ENCODE peak calls at places on chromosomes 5 and 9, in ten cellular contexts. One of them, this sample, is unnamed.

GRCh38 chr5:98940586-98940985 is 11.8 kb upstream of the CHD1 start:
- DNase-seq in HepG2: no peak
- DNase-seq in HCT116: no peak
- DNase-seq in H1: no peak
- DNase-seq in GM12878: no peak
- DNase-seq in endothelial cell of umbilical vein: peak; percentile 22
- DNase-seq in A549: no peak
- DNase-seq in SK-N-SH: no peak
- DNase-seq in WTC11: no peak
- DNase-seq in K562: no peak
- DNase-seq in this sample: no peak

GRCh38 chr5:133930061-133930823 is 38.2 kb downstream of the C5orf15 start:
- DNase-seq in A549: no peak
- DNase-seq in HepG2: no peak
- DNase-seq in SK-N-SH: no peak
- DNase-seq in GM12878: no peak
- DNase-seq in K562: peak; percentile 37
- DNase-seq in H1: no peak
- DNase-seq in HCT116: no peak
- DNase-seq in endothelial cell of umbilical vein: no peak
- DNase-seq in WTC11: no peak
- DNase-seq in this sample: no peak

GRCh38 chr5:72209515-72210115 is 102.3 kb downstream of the MAP1B start:
- DNase-seq in WTC11: no peak
- DNase-seq in HCT116: no peak
- DNase-seq in A549: no peak
- DNase-seq in endothelial cell of umbilical vein: peak; percentile 40
- DNase-seq in HepG2: no peak
- DNase-seq in H1: peak; percentile 7
- DNase-seq in GM12878: no peak
- DNase-seq in SK-N-SH: no peak
- DNase-seq in K562: no peak
- DNase-seq in this sample: peak; percentile 25

GRCh38 chr9:84266087-84266561 is 74.4 kb downstream of the SLC28A3 start:
- DNase-seq in HCT116: no peak
- DNase-seq in K562: no peak
- DNase-seq in SK-N-SH: no peak
- DNase-seq in endothelial cell of umbilical vein: no peak
- DNase-seq in WTC11: peak; percentile 35
- DNase-seq in H1: no peak
- DNase-seq in A549: peak; percentile 9
- DNase-seq in GM12878: no peak
- DNase-seq in HepG2: peak; percentile 16
- DNase-seq in this sample: no peak

GRCh38 chr9:34554211-34555001 is 31.6 kb upstream of the ENHO start:
- DNase-seq in WTC11: no peak
- DNase-seq in H1: no peak
- DNase-seq in endothelial cell of umbilical vein: no peak
- DNase-seq in SK-N-SH: peak; percentile 85
- DNase-seq in HepG2: no peak
- DNase-seq in GM12878: no peak
- DNase-seq in A549: no peak
- DNase-seq in HCT116: no peak
- DNase-seq in K562: no peak
- DNase-seq in this sample: peak; percentile 87

GRCh38 chr5:170854550-170854949 is 7.3 kb upstream of the RANBP17 start:
- DNase-seq in A549: no peak
- DNase-seq in endothelial cell of umbilical vein: no peak
- DNase-seq in SK-N-SH: no peak
- DNase-seq in K562: no peak
- DNase-seq in GM12878: no peak
- DNase-seq in H1: no peak
- DNase-seq in HCT116: no peak
- DNase-seq in HepG2: no peak
- DNase-seq in WTC11: no peak
- DNase-seq in this sample: no peak

GRCh38 chr9:96604005-96604320 is 15.7 kb downstream of the CDC14B start:
- DNase-seq in H1: no peak
- DNase-seq in endothelial cell of umbilical vein: no peak
- DNase-seq in GM12878: no peak
- DNase-seq in HCT116: no peak
- DNase-seq in A549: no peak
- DNase-seq in K562: no peak
- DNase-seq in SK-N-SH: no peak
- DNase-seq in HepG2: no peak
- DNase-seq in WTC11: no peak
- DNase-seq in this sample: no peak

GRCh38 chr9:93908591-93909241 is 46.4 kb downstream of the BARX1 start:
- DNase-seq in HCT116: no peak
- DNase-seq in H1: no peak
- DNase-seq in GM12878: no peak
- DNase-seq in SK-N-SH: peak; percentile 45
- DNase-seq in A549: no peak
- DNase-seq in K562: no peak
- DNase-seq in WTC11: no peak
- DNase-seq in HepG2: no peak
- DNase-seq in endothelial cell of umbilical vein: no peak
- DNase-seq in this sample: no peak

GRCh38 chr5:14676320-14676719 is 11.8 kb downstream of the OTULIN start:
- DNase-seq in HepG2: no peak
- DNase-seq in HCT116: no peak
- DNase-seq in GM12878: no peak
- DNase-seq in K562: peak; percentile 46
- DNase-seq in SK-N-SH: no peak
- DNase-seq in A549: no peak
- DNase-seq in endothelial cell of umbilical vein: no peak
- DNase-seq in WTC11: no peak
- DNase-seq in H1: no peak
- DNase-seq in this sample: peak; percentile 85

GRCh38 chr5:33583332-33583731 is 142.6 kb downstream of the TARS1 start:
- DNase-seq in H1: no peak
- DNase-seq in endothelial cell of umbilical vein: no peak
- DNase-seq in HepG2: no peak
- DNase-seq in SK-N-SH: no peak
- DNase-seq in GM12878: no peak
- DNase-seq in A549: no peak
- DNase-seq in K562: no peak
- DNase-seq in HCT116: no peak
- DNase-seq in WTC11: no peak
- DNase-seq in this sample: no peak

GRCh38 chr5:33594006-33594405 is 153.2 kb downstream of the TARS1 start:
- DNase-seq in A549: no peak
- DNase-seq in HepG2: no peak
- DNase-seq in H1: no peak
- DNase-seq in HCT116: no peak
- DNase-seq in SK-N-SH: no peak
- DNase-seq in endothelial cell of umbilical vein: no peak
- DNase-seq in GM12878: no peak
- DNase-seq in K562: no peak
- DNase-seq in WTC11: no peak
- DNase-seq in this sample: peak; percentile 3

GRCh38 chr5:33592245-33592644 is 151.5 kb downstream of the TARS1 start:
- DNase-seq in GM12878: no peak
- DNase-seq in endothelial cell of umbilical vein: no peak
- DNase-seq in WTC11: no peak
- DNase-seq in SK-N-SH: no peak
- DNase-seq in HCT116: no peak
- DNase-seq in K562: no peak
- DNase-seq in A549: no peak
- DNase-seq in HepG2: no peak
- DNase-seq in H1: no peak
- DNase-seq in this sample: no peak

GRCh38 chr5:33588654-33589372 is 148.0 kb downstream of the TARS1 start:
- DNase-seq in A549: peak; percentile 21
- DNase-seq in HCT116: peak; percentile 47
- DNase-seq in GM12878: no peak
- DNase-seq in endothelial cell of umbilical vein: peak; percentile 23
- DNase-seq in SK-N-SH: peak; percentile 29
- DNase-seq in WTC11: peak; percentile 83
- DNase-seq in HepG2: peak; percentile 34
- DNase-seq in K562: peak; percentile 51
- DNase-seq in H1: peak; percentile 51
- DNase-seq in this sample: peak; percentile 55
- TF ChIP-seq MAX in A549: no peak
- TF ChIP-seq MAX in HCT116: no peak
- TF ChIP-seq MAX in GM12878: no peak
- TF ChIP-seq MAX in endothelial cell of umbilical vein: no peak
- TF ChIP-seq MAX in SK-N-SH: no peak
- TF ChIP-seq MAX in WTC11: peak; percentile 38
- TF ChIP-seq MAX in HepG2: no peak
- TF ChIP-seq MAX in K562: no peak
- TF ChIP-seq MAX in H1: peak; percentile 53
- TF ChIP-seq MAX in this sample: no peak

GRCh38 chr9:129962376-129962765 is 80.6 kb downstream of the FNBP1 start:
- DNase-seq in endothelial cell of umbilical vein: no peak
- DNase-seq in GM12878: no peak
- DNase-seq in H1: no peak
- DNase-seq in WTC11: no peak
- DNase-seq in HCT116: no peak
- DNase-seq in SK-N-SH: no peak
- DNase-seq in A549: no peak
- DNase-seq in HepG2: no peak
- DNase-seq in K562: no peak
- DNase-seq in this sample: no peak
- TF ChIP-seq MAX in endothelial cell of umbilical vein: no peak
- TF ChIP-seq MAX in GM12878: no peak
- TF ChIP-seq MAX in H1: no peak
- TF ChIP-seq MAX in WTC11: no peak
- TF ChIP-seq MAX in HCT116: no peak
- TF ChIP-seq MAX in SK-N-SH: no peak
- TF ChIP-seq MAX in A549: no peak
- TF ChIP-seq MAX in HepG2: no peak
- TF ChIP-seq MAX in K562: no peak
- TF ChIP-seq MAX in this sample: no peak

GRCh38 chr5:118366429-118366828 is 621.9 kb downstream of the DTWD2 start:
- DNase-seq in A549: no peak
- DNase-seq in HCT116: no peak
- DNase-seq in HepG2: no peak
- DNase-seq in WTC11: no peak
- DNase-seq in H1: no peak
- DNase-seq in SK-N-SH: no peak
- DNase-seq in GM12878: no peak
- DNase-seq in K562: no peak
- DNase-seq in endothelial cell of umbilical vein: no peak
- DNase-seq in this sample: no peak
- TF ChIP-seq MAX in A549: no peak
- TF ChIP-seq MAX in HCT116: no peak
- TF ChIP-seq MAX in HepG2: no peak
- TF ChIP-seq MAX in WTC11: no peak
- TF ChIP-seq MAX in H1: no peak
- TF ChIP-seq MAX in SK-N-SH: no peak
- TF ChIP-seq MAX in GM12878: no peak
- TF ChIP-seq MAX in K562: no peak
- TF ChIP-seq MAX in endothelial cell of umbilical vein: no peak
- TF ChIP-seq MAX in this sample: no peak

GRCh38 chr9:124770359-124771020 is 621 bp downstream of the NR6A1 start:
- DNase-seq in WTC11: peak; percentile 41
- DNase-seq in A549: peak; percentile 54
- DNase-seq in GM12878: no peak
- DNase-seq in H1: no peak
- DNase-seq in HCT116: no peak
- DNase-seq in SK-N-SH: peak; percentile 75
- DNase-seq in HepG2: no peak
- DNase-seq in K562: peak; percentile 77
- DNase-seq in endothelial cell of umbilical vein: no peak
- DNase-seq in this sample: peak; percentile 59
- TF ChIP-seq MAX in WTC11: no peak
- TF ChIP-seq MAX in A549: no peak
- TF ChIP-seq MAX in GM12878: no peak
- TF ChIP-seq MAX in H1: no peak
- TF ChIP-seq MAX in HCT116: no peak
- TF ChIP-seq MAX in SK-N-SH: no peak
- TF ChIP-seq MAX in HepG2: no peak
- TF ChIP-seq MAX in K562: no peak
- TF ChIP-seq MAX in endothelial cell of umbilical vein: no peak
- TF ChIP-seq MAX in this sample: no peak

GRCh38 chr5:93503598-93504067 is 77.4 kb downstream of the NR2F1-AS1 start:
- DNase-seq in H1: no peak
- DNase-seq in A549: peak; percentile 1
- DNase-seq in WTC11: no peak
- DNase-seq in HCT116: no peak
- DNase-seq in HepG2: peak; percentile 3
- DNase-seq in endothelial cell of umbilical vein: peak; percentile 79
- DNase-seq in K562: no peak
- DNase-seq in SK-N-SH: no peak
- DNase-seq in GM12878: no peak
- DNase-seq in this sample: no peak
- TF ChIP-seq MAX in H1: no peak
- TF ChIP-seq MAX in A549: no peak
- TF ChIP-seq MAX in WTC11: no peak
- TF ChIP-seq MAX in HCT116: no peak
- TF ChIP-seq MAX in HepG2: no peak
- TF ChIP-seq MAX in endothelial cell of umbilical vein: no peak
- TF ChIP-seq MAX in K562: no peak
- TF ChIP-seq MAX in SK-N-SH: no peak
- TF ChIP-seq MAX in GM12878: no peak
- TF ChIP-seq MAX in this sample: no peak

GRCh38 chr9:9122230-9122875 is 1322.8 kb upstream of the DMAC1 start:
- DNase-seq in WTC11: no peak
- DNase-seq in H1: no peak
- DNase-seq in SK-N-SH: no peak
- DNase-seq in K562: no peak
- DNase-seq in HepG2: no peak
- DNase-seq in A549: no peak
- DNase-seq in HCT116: no peak
- DNase-seq in endothelial cell of umbilical vein: no peak
- DNase-seq in GM12878: no peak
- DNase-seq in this sample: no peak

GRCh38 chr9:9112001-9112725 is 1312.6 kb upstream of the DMAC1 start:
- DNase-seq in SK-N-SH: no peak
- DNase-seq in HepG2: no peak
- DNase-seq in K562: no peak
- DNase-seq in HCT116: no peak
- DNase-seq in GM12878: no peak
- DNase-seq in A549: no peak
- DNase-seq in WTC11: no peak
- DNase-seq in H1: no peak
- DNase-seq in endothelial cell of umbilical vein: no peak
- DNase-seq in this sample: no peak

GRCh38 chr9:9117866-9118265 is 1318.3 kb upstream of the DMAC1 start:
- DNase-seq in HepG2: no peak
- DNase-seq in GM12878: no peak
- DNase-seq in H1: no peak
- DNase-seq in SK-N-SH: no peak
- DNase-seq in K562: no peak
- DNase-seq in HCT116: no peak
- DNase-seq in endothelial cell of umbilical vein: no peak
- DNase-seq in A549: no peak
- DNase-seq in WTC11: no peak
- DNase-seq in this sample: no peak
- TF ChIP-seq MAX in HepG2: no peak
- TF ChIP-seq MAX in GM12878: no peak
- TF ChIP-seq MAX in H1: no peak
- TF ChIP-seq MAX in SK-N-SH: no peak
- TF ChIP-seq MAX in K562: no peak
- TF ChIP-seq MAX in HCT116: no peak
- TF ChIP-seq MAX in endothelial cell of umbilical vein: no peak
- TF ChIP-seq MAX in A549: no peak
- TF ChIP-seq MAX in WTC11: no peak
- TF ChIP-seq MAX in this sample: no peak

GRCh38 chr9:13189362-13189761 is 90.1 kb downstream of the MPDZ start:
- DNase-seq in WTC11: no peak
- DNase-seq in HepG2: no peak
- DNase-seq in A549: no peak
- DNase-seq in K562: no peak
- DNase-seq in H1: no peak
- DNase-seq in SK-N-SH: no peak
- DNase-seq in endothelial cell of umbilical vein: peak; percentile 16
- DNase-seq in GM12878: no peak
- DNase-seq in HCT116: no peak
- DNase-seq in this sample: no peak
- TF ChIP-seq MAX in WTC11: no peak
- TF ChIP-seq MAX in HepG2: no peak
- TF ChIP-seq MAX in A549: no peak
- TF ChIP-seq MAX in K562: no peak
- TF ChIP-seq MAX in H1: no peak
- TF ChIP-seq MAX in SK-N-SH: no peak
- TF ChIP-seq MAX in endothelial cell of umbilical vein: no peak
- TF ChIP-seq MAX in GM12878: no peak
- TF ChIP-seq MAX in HCT116: no peak
- TF ChIP-seq MAX in this sample: no peak